ENCODE peak calls at places on chromosomes 4 and X, in five cellular contexts. I is upper lobe of left lung, E is BE2C, X is heart left ventricle, C is HFF-Myc. D is an unnamed sample.

GRCh38 chrX:70129811-70130210 is 3.4 kb upstream of the IGBP1 start:
- DNase-seq in X (no peak), C (no peak), I (no peak), E (no peak), D (no peak)

GRCh38 chrX:39616098-39616729 is 481.5 kb downstream of the BCOR start:
- DNase-seq in C (no peak), E (no peak), X (no peak), I (no peak), D (no peak)

GRCh38 chrX:53599781-53600396 is 86.6 kb downstream of the HUWE1 start:
- DNase-seq in C (no peak), X (no peak), I (no peak), E (no peak), D (no peak)

GRCh38 chrX:7047951-7048350 is 99.6 kb upstream of the STS start:
- DNase-seq in E (no peak), X (no peak), I (no peak), C (no peak), D (no peak)

GRCh38 chrX:24561121-24561520 is 86.0 kb downstream of the PCYT1B start:
- DNase-seq in E (no peak), I (no peak), X (no peak), C (no peak), D (no peak)

GRCh38 chrX:120406638-120407037 is 44.7 kb downstream of the ATP1B4 start:
- DNase-seq in I (no peak), C (no peak), E (no peak), X (no peak), D (no peak)

GRCh38 chr4:2981256-2981804 is 18.0 kb downstream of the GRK4 start:
- DNase-seq in C (no peak), E (no peak), X (no peak), I (no peak), D (no peak)

GRCh38 chrX:136147320-136147901 is at the start of gene FHL1:
- DNase-seq in X (peak; percentile 82), I (peak; percentile 40), E (peak; percentile 73), C (no peak), D (no peak)

GRCh38 chr4:3781997-3782930 is 16.1 kb downstream of the ADRA2C start:
- DNase-seq in X (no peak), I (no peak), E (no peak), C (no peak), D (no peak)

GRCh38 chrX:150365051-150365952 is 2.2 kb downstream of the MAMLD1 start:
- DNase-seq in X (peak; percentile 81), C (no peak), E (peak; percentile 48), I (peak; percentile 61), D (no peak)

GRCh38 chrX:69431417-69431816 is 72.7 kb upstream of the NALF2 start:
- DNase-seq in X (no peak), I (no peak), E (no peak), C (no peak), D (no peak)

GRCh38 chr4:35538807-35539206 is 705.5 kb downstream of the ARAP2 start:
- DNase-seq in E (no peak), X (no peak), C (no peak), I (no peak), D (no peak)

GRCh38 chr4:1130318-1131186 is 17.2 kb upstream of the RNF212 start:
- DNase-seq in X (peak; percentile 57), E (peak; percentile 64), C (peak; percentile 29), I (peak; percentile 65), D (peak; percentile 31)

GRCh38 chr4:158884280-158884679 is 115.5 kb downstream of the FNIP2 start:
- DNase-seq in X (no peak), I (no peak), E (no peak), C (no peak), D (no peak)

GRCh38 chrX:56994375-56995270 is 718 bp downstream of the SPIN3 start:
- DNase-seq in C (no peak), X (peak; percentile 12), I (no peak), E (peak; percentile 8), D (no peak)

GRCh38 chrX:121649414-121649813 is 602.0 kb downstream of the GLUD2 start:
- DNase-seq in I (no peak), E (no peak), C (no peak), X (no peak), D (no peak)

GRCh38 chr4:17335371-17335770 is 176.5 kb downstream of the QDPR start:
- DNase-seq in E (no peak), C (no peak), X (no peak), I (no peak), D (no peak)

GRCh38 chr4:105998210-105998609 is 102.9 kb downstream of the NPNT start:
- DNase-seq in C (no peak), E (no peak), X (no peak), I (no peak), D (no peak)

GRCh38 chr4:57110635-57111546 is 706 bp upstream of the IGFBP7 start:
- DNase-seq in X (peak; percentile 53), C (no peak), E (no peak), I (peak; percentile 72), D (no peak)

GRCh38 chr4:108043536-108043935 is 53.8 kb downstream of the HADH start:
- DNase-seq in E (no peak), C (peak; percentile 75), X (no peak), I (no peak), D (no peak)

GRCh38 chr4:100493756-100494155 is 24.1 kb downstream of the EMCN start:
- DNase-seq in E (no peak), X (no peak), I (no peak), C (no peak), D (no peak)

GRCh38 chr4:169621754-169622481 is 1.5 kb downstream of the CLCN3 start:
- DNase-seq in C (no peak), I (no peak), E (no peak), X (no peak), D (no peak)

GRCh38 chr4:87103691-87104187 is 116.7 kb downstream of the KLHL8 start:
- DNase-seq in X (no peak), C (peak; percentile 63), I (no peak), E (no peak), D (peak; percentile 57)

GRCh38 chr4:87103086-87103485 is 117.3 kb downstream of the KLHL8 start:
- DNase-seq in E (no peak), C (no peak), X (no peak), I (no peak), D (no peak)

GRCh38 chr4:87108142-87108546 is 112.3 kb downstream of the KLHL8 start:
- DNase-seq in E (peak; percentile 81), C (peak; percentile 63), I (no peak), X (peak; percentile 41), D (no peak)

GRCh38 chr4:87101543-87102199 is 118.7 kb downstream of the KLHL8 start:
- DNase-seq in X (no peak), C (no peak), I (no peak), E (no peak), D (no peak)

DNA sequence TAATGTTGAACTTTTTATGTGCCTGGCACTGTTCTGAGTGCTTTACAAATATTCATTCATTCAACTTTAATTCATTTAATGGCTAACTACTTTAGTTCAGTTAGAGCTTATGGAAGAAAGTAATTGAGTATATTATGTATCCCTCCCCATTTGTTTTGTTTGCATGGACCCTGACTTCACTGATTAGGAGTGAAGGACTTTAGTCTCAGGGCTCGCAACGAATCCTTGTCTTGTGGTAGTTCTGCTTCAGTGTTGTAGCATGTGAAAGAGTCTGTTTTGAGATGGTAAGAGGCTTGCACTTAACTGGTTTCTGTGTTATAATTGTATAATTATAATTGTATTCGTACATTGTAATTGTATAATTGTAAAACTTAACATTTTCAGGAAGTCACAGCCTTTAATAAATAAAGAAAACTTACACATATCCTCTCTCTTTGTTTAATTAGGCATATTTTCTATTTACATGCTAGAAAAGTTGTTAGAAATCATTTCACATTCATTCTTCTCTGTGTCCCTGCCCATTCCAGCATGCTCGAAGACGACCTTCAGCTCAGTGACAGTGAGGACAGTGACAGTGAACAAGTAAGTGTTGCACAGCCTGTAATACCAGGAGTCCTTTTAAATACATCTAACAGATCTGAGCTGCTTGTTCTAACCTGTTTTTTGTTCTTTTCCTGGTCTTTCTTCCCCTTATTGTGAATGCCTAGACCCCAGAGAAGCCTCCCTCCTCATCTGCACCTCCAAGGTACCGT is 115.1 kb downstream of the KLHL8 start:
- DNase-seq in E (no peak), C (no peak), X (no peak), I (no peak), D (no peak)
- H3K4me3 ChIP-seq in E (no peak overlapping the region), C (no peak overlapping the region), X (no peak overlapping the region), I (no peak overlapping the region), D (no peak overlapping the region)

GRCh38 chr4:138290803-138291202 is 48.7 kb upstream of the SLC7A11 start:
- DNase-seq in E (no peak), C (no peak), I (no peak), X (no peak), D (no peak)
- H3K4me3 ChIP-seq in E (no peak overlapping the region), C (no peak overlapping the region), I (no peak overlapping the region), X (no peak overlapping the region), D (no peak overlapping the region)

DNA sequence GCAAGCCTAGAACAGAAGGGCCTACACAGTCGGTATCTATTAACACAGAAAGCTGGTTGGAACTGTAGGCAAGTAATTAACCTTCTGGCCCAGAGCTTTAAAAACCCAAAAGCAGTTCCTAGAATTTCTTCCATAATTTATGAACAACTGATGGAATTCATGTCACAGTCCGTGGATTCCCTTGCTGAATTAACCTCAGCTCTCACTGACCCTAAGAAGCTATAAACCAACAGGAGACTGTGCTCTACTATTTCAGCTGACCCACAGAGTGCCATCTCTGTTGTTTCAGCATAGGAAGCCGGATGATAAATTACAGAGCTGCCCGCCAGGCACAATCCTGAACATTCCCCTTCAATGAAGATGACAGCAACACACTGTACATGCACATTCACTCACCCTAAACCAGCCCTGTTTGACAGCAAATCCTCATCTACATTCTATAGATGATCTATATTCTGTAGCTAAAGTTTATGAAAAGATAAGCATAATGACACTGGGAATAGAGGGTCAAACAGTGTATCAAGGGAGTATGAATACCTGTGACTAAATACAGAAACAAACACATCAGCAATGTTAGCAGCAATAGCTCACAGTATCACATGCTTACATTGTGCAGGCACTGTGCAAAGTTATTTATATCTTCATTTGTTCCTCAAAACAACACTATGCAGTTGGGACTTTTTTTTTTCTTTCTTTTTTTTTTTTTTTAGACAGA is 157.1 kb downstream of the PRDM5 start:
- DNase-seq in X (no peak), E (no peak), C (no peak), I (no peak), D (no peak)
- H3K4me3 ChIP-seq in X (no peak overlapping the region), E (no peak overlapping the region), C (no peak overlapping the region), I (no peak overlapping the region), D (no peak overlapping the region)

GRCh38 chrX:13835825-13836224 is 18.9 kb upstream of the GPM6B start:
- DNase-seq in E (no peak), C (no peak), I (no peak), X (no peak), D (no peak)

GRCh38 chrX:13843150-13843721 is 26.3 kb upstream of the GPM6B start:
- DNase-seq in E (no peak), C (no peak), X (no peak), I (no peak), D (no peak)

GRCh38 chrX:13837290-13837745 is 20.4 kb upstream of the GPM6B start:
- DNase-seq in X (no peak), I (no peak), E (peak; percentile 36), C (no peak), D (no peak)

GRCh38 chrX:13836575-13836974 is 19.7 kb upstream of the GPM6B start:
- DNase-seq in E (no peak), C (no peak), I (no peak), X (no peak), D (no peak)

DNA sequence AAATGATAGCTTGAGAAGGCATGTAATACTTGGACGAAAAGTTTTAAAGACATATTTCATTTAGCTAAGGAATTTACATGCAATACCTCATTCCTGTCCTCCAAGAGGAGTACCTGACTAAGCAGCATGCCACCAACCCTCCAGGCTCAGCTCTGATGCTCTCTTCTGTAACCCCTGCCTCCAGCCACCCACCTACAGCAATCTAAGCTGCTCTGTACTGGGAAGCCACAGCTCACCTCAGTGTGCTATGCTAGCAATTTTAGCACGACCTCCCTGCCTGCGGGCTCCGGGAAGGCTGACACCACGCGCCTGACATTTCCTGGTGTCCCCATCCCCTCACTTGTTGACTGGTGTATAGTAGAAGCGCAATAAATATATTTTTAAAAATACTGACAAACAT is 23.2 kb upstream of the GPM6B start:
- DNase-seq in X (no peak), E (no peak), C (no peak), I (no peak), D (no peak)
- H3K4me3 ChIP-seq in X (no peak overlapping the region), E (no peak overlapping the region), C (no peak overlapping the region), I (no peak overlapping the region), D (no peak overlapping the region)

D was measured in AG09309.